ENCODE peak calls at places on chromosomes 12 and 14, in nine cellular contexts. One of them, this sample, is unnamed.

GRCh38 chr12:130702966-130703732 is 12.9 kb downstream of the RIMBP2 start:
- DNase-seq in prostate gland: no peak
- DNase-seq in astrocyte: no peak
- DNase-seq in NT2/D1: no peak
- DNase-seq in ovary: no peak
- DNase-seq in heart right ventricle: no peak
- DNase-seq in transverse colon: no peak
- DNase-seq in CD8-positive, alpha-beta T cell: no peak
- DNase-seq in fibroblast of lung: no peak
- DNase-seq in this sample: no peak

GRCh38 chr14:66037361-66037760 is 448.8 kb upstream of the CCDC196 start:
- DNase-seq in fibroblast of lung: no peak
- DNase-seq in transverse colon: no peak
- DNase-seq in astrocyte: no peak
- DNase-seq in NT2/D1: no peak
- DNase-seq in heart right ventricle: no peak
- DNase-seq in prostate gland: no peak
- DNase-seq in CD8-positive, alpha-beta T cell: no peak
- DNase-seq in ovary: no peak
- DNase-seq in this sample: no peak

GRCh38 chr12:89752331-89752730 is 43.7 kb upstream of the ATP2B1 start:
- DNase-seq in astrocyte: no peak
- DNase-seq in fibroblast of lung: no peak
- DNase-seq in CD8-positive, alpha-beta T cell: no peak
- DNase-seq in transverse colon: no peak
- DNase-seq in prostate gland: no peak
- DNase-seq in NT2/D1: no peak
- DNase-seq in ovary: no peak
- DNase-seq in heart right ventricle: no peak
- DNase-seq in this sample: no peak

GRCh38 chr12:42002563-42002962 is 142.1 kb downstream of the GXYLT1 start:
- DNase-seq in prostate gland: no peak
- DNase-seq in fibroblast of lung: no peak
- DNase-seq in astrocyte: no peak
- DNase-seq in ovary: no peak
- DNase-seq in transverse colon: no peak
- DNase-seq in NT2/D1: no peak
- DNase-seq in CD8-positive, alpha-beta T cell: no peak
- DNase-seq in heart right ventricle: no peak
- DNase-seq in this sample: no peak

GRCh38 chr12:76546889-76547288 is 12.7 kb downstream of the OSBPL8 start:
- DNase-seq in prostate gland: no peak
- DNase-seq in fibroblast of lung: no peak
- DNase-seq in NT2/D1: no peak
- DNase-seq in ovary: no peak
- DNase-seq in heart right ventricle: no peak
- DNase-seq in transverse colon: no peak
- DNase-seq in CD8-positive, alpha-beta T cell: no peak
- DNase-seq in astrocyte: no peak
- DNase-seq in this sample: no peak

GRCh38 chr14:24459331-24459730 is 16.8 kb upstream of the SDR39U1 start:
- DNase-seq in astrocyte: no peak
- DNase-seq in transverse colon: no peak
- DNase-seq in heart right ventricle: no peak
- DNase-seq in NT2/D1: no peak
- DNase-seq in CD8-positive, alpha-beta T cell: no peak
- DNase-seq in fibroblast of lung: no peak
- DNase-seq in ovary: no peak
- DNase-seq in prostate gland: no peak
- DNase-seq in this sample: no peak

GRCh38 chr14:104362761-104363605 is 216.6 kb upstream of the C14orf180 start:
- DNase-seq in heart right ventricle: no peak
- DNase-seq in NT2/D1: no peak
- DNase-seq in fibroblast of lung: no peak
- DNase-seq in prostate gland: no peak
- DNase-seq in astrocyte: no peak
- DNase-seq in ovary: no peak
- DNase-seq in CD8-positive, alpha-beta T cell: no peak
- DNase-seq in transverse colon: no peak
- DNase-seq in this sample: no peak

GRCh38 chr12:70606001-70606400 is 31.2 kb downstream of the PTPRB start:
- DNase-seq in fibroblast of lung: no peak
- DNase-seq in prostate gland: no peak
- DNase-seq in transverse colon: no peak
- DNase-seq in astrocyte: peak; percentile 54
- DNase-seq in heart right ventricle: no peak
- DNase-seq in CD8-positive, alpha-beta T cell: no peak
- DNase-seq in ovary: no peak
- DNase-seq in NT2/D1: no peak
- DNase-seq in this sample: peak; percentile 5

GRCh38 chr12:51389302-51389999 is 1.8 kb downstream of the GALNT6 start:
- DNase-seq in CD8-positive, alpha-beta T cell: peak; percentile 47
- DNase-seq in astrocyte: peak; percentile 62
- DNase-seq in prostate gland: no peak
- DNase-seq in NT2/D1: no peak
- DNase-seq in heart right ventricle: no peak
- DNase-seq in fibroblast of lung: peak; percentile 96
- DNase-seq in transverse colon: peak; percentile 37
- DNase-seq in ovary: no peak
- DNase-seq in this sample: peak; percentile 53

GRCh38 chr14:60878536-60878935 is 102.3 kb downstream of the TRMT5 start:
- DNase-seq in astrocyte: peak; percentile 35
- DNase-seq in fibroblast of lung: no peak
- DNase-seq in CD8-positive, alpha-beta T cell: no peak
- DNase-seq in ovary: no peak
- DNase-seq in prostate gland: no peak
- DNase-seq in heart right ventricle: no peak
- DNase-seq in transverse colon: no peak
- DNase-seq in NT2/D1: no peak
- DNase-seq in this sample: no peak

GRCh38 chr12:58081488-58081887 is 140.1 kb downstream of the ATP23 start:
- DNase-seq in transverse colon: no peak
- DNase-seq in NT2/D1: no peak
- DNase-seq in fibroblast of lung: no peak
- DNase-seq in ovary: no peak
- DNase-seq in prostate gland: no peak
- DNase-seq in CD8-positive, alpha-beta T cell: no peak
- DNase-seq in heart right ventricle: no peak
- DNase-seq in astrocyte: no peak
- DNase-seq in this sample: no peak

GRCh38 chr12:18239561-18239960 is 21.8 kb upstream of the PIK3C2G start:
- DNase-seq in NT2/D1: no peak
- DNase-seq in transverse colon: no peak
- DNase-seq in CD8-positive, alpha-beta T cell: no peak
- DNase-seq in ovary: no peak
- DNase-seq in heart right ventricle: no peak
- DNase-seq in prostate gland: no peak
- DNase-seq in astrocyte: no peak
- DNase-seq in fibroblast of lung: no peak
- DNase-seq in this sample: no peak

GRCh38 chr14:58637040-58637390 is 747 bp upstream of the DACT1 start:
- DNase-seq in prostate gland: peak; percentile 39
- DNase-seq in NT2/D1: no peak
- DNase-seq in transverse colon: peak; percentile 62
- DNase-seq in ovary: peak; percentile 57
- DNase-seq in astrocyte: peak; percentile 90
- DNase-seq in CD8-positive, alpha-beta T cell: no peak
- DNase-seq in fibroblast of lung: peak; percentile 94
- DNase-seq in heart right ventricle: peak; percentile 19
- DNase-seq in this sample: peak; percentile 42

GRCh38 chr14:95523818-95524448 is 7.5 kb upstream of the SYNE3 start:
- DNase-seq in NT2/D1: no peak
- DNase-seq in ovary: no peak
- DNase-seq in fibroblast of lung: peak; percentile 90
- DNase-seq in astrocyte: no peak
- DNase-seq in prostate gland: no peak
- DNase-seq in heart right ventricle: no peak
- DNase-seq in transverse colon: peak; percentile 79
- DNase-seq in CD8-positive, alpha-beta T cell: peak; percentile 67
- DNase-seq in this sample: no peak
- H3K4me3 ChIP-seq in NT2/D1: no peak overlapping the region
- H3K4me3 ChIP-seq in ovary: no peak overlapping the region
- H3K4me3 ChIP-seq in fibroblast of lung: no peak overlapping the region
- H3K4me3 ChIP-seq in astrocyte: peak overlapping the region; percentile 8
- H3K4me3 ChIP-seq in prostate gland: no peak overlapping the region
- H3K4me3 ChIP-seq in heart right ventricle: no peak overlapping the region
- H3K4me3 ChIP-seq in transverse colon: no peak overlapping the region
- H3K4me3 ChIP-seq in CD8-positive, alpha-beta T cell: peak overlapping the region; percentile 36
- H3K4me3 ChIP-seq in this sample: no peak overlapping the region

DNA sequence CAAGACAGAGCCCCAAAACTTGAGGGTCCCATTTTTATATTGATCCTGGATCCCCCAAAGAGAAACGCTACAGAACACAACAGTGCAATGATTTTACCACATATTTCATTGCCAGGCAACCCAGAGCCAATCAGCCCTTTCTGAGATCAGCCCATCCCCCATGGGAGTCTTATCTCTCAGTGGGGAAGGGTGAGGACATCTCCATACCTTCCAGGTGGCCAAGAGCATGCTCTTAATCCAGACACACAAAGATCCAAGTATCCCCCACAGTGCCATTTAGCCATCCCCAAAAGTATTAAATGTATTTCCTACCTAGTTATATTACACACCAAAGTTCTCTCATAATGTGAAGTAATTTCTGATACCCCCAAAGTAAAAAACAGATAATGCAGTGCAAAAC is 62.6 kb upstream of the AMN start:
- DNase-seq in prostate gland: no peak
- DNase-seq in astrocyte: no peak
- DNase-seq in CD8-positive, alpha-beta T cell: no peak
- DNase-seq in ovary: no peak
- DNase-seq in transverse colon: no peak
- DNase-seq in NT2/D1: no peak
- DNase-seq in heart right ventricle: no peak
- DNase-seq in fibroblast of lung: no peak
- DNase-seq in this sample: no peak
- H3K9me3 ChIP-seq in prostate gland: no peaks in the 10 kb centered on the region
- H3K9me3 ChIP-seq in astrocyte: no peaks in the 10 kb centered on the region
- H3K9me3 ChIP-seq in CD8-positive, alpha-beta T cell: peaks cover 9% of the 10 kb centered on the region
- H3K9me3 ChIP-seq in ovary: no peaks in the 10 kb centered on the region
- H3K9me3 ChIP-seq in transverse colon: no peaks in the 10 kb centered on the region
- H3K9me3 ChIP-seq in NT2/D1: peaks cover 5% of the 10 kb centered on the region
- H3K9me3 ChIP-seq in heart right ventricle: peaks cover 26% of the 10 kb centered on the region
- H3K9me3 ChIP-seq in fibroblast of lung: no peaks in the 10 kb centered on the region
- H3K9me3 ChIP-seq in this sample: no peaks in the 10 kb centered on the region

DNA sequence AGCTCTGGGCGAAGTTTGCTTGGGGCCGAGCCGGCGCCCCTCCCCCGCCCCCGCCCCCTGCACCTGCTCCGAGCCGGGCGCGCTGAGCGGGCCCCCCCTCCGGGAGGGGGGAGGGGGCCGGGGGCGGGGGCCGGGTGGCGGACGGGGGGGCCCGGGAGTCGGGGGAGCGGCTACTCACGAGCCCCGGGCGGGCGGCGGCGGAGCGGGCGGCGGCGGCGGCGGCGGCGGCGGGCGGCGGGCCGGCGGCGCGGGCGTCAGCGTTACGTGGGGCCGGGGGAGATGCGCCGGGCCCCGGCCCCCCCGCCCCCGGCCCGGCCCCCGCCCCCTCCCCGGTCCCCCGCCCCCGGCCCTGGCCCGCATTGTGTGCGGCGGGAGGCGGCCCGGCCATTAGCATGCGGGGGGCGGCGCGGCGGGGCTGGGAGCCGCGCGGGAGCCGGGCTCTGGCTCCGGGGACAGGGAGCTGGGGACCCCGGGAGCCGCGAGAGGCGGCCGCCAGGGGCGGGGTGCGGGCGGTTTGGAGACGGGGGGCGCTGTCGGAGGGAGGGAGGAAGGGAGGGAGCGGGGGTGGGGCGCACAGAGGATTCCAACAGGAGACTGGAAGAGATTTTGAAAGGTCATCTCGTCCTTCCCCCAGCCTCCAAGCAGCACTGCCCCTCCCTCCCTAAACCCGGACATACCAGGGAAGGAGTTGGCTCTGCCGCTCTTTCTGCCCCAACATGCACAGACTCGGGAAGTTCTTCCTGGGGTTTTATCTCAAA is at the start of gene ZNF219:
- DNase-seq in ovary: peak; percentile 80
- DNase-seq in astrocyte: peak; percentile 26
- DNase-seq in CD8-positive, alpha-beta T cell: no peak
- DNase-seq in prostate gland: peak; percentile 83
- DNase-seq in fibroblast of lung: peak; percentile 30
- DNase-seq in NT2/D1: no peak
- DNase-seq in heart right ventricle: peak; percentile 65
- DNase-seq in transverse colon: peak; percentile 76
- DNase-seq in this sample: peak; percentile 65
- H3K4me3 ChIP-seq in ovary: peak within 1 kb of the TSS; percentile 71
- H3K4me3 ChIP-seq in astrocyte: peak within 1 kb of the TSS; percentile 72
- H3K4me3 ChIP-seq in CD8-positive, alpha-beta T cell: peak within 1 kb of the TSS; percentile 57
- H3K4me3 ChIP-seq in prostate gland: peak within 1 kb of the TSS; percentile 68
- H3K4me3 ChIP-seq in fibroblast of lung: peak within 1 kb of the TSS; percentile 55
- H3K4me3 ChIP-seq in NT2/D1: peak within 1 kb of the TSS; percentile 46
- H3K4me3 ChIP-seq in heart right ventricle: peak within 1 kb of the TSS; percentile 69
- H3K4me3 ChIP-seq in transverse colon: peak within 1 kb of the TSS; percentile 64
- H3K4me3 ChIP-seq in this sample: peak within 1 kb of the TSS; percentile 61

GRCh38 chr14:85468815-85469214 is 61.1 kb upstream of the FLRT2 start:
- DNase-seq in NT2/D1: no peak
- DNase-seq in heart right ventricle: no peak
- DNase-seq in ovary: no peak
- DNase-seq in fibroblast of lung: no peak
- DNase-seq in transverse colon: no peak
- DNase-seq in astrocyte: no peak
- DNase-seq in CD8-positive, alpha-beta T cell: no peak
- DNase-seq in prostate gland: no peak
- DNase-seq in this sample: no peak

GRCh38 chr14:85464135-85464534 is 65.8 kb upstream of the FLRT2 start:
- DNase-seq in prostate gland: no peak
- DNase-seq in heart right ventricle: no peak
- DNase-seq in astrocyte: no peak
- DNase-seq in transverse colon: no peak
- DNase-seq in ovary: no peak
- DNase-seq in fibroblast of lung: no peak
- DNase-seq in CD8-positive, alpha-beta T cell: no peak
- DNase-seq in NT2/D1: no peak
- DNase-seq in this sample: no peak

GRCh38 chr14:85463512-85463911 is 66.4 kb upstream of the FLRT2 start:
- DNase-seq in astrocyte: no peak
- DNase-seq in heart right ventricle: peak; percentile 16
- DNase-seq in transverse colon: no peak
- DNase-seq in prostate gland: no peak
- DNase-seq in fibroblast of lung: no peak
- DNase-seq in NT2/D1: no peak
- DNase-seq in CD8-positive, alpha-beta T cell: no peak
- DNase-seq in ovary: no peak
- DNase-seq in this sample: no peak

GRCh38 chr14:85471156-85471555 is 58.8 kb upstream of the FLRT2 start:
- DNase-seq in NT2/D1: no peak
- DNase-seq in prostate gland: no peak
- DNase-seq in astrocyte: peak; percentile 84
- DNase-seq in transverse colon: no peak
- DNase-seq in ovary: no peak
- DNase-seq in CD8-positive, alpha-beta T cell: no peak
- DNase-seq in heart right ventricle: no peak
- DNase-seq in fibroblast of lung: peak; percentile 26
- DNase-seq in this sample: no peak

DNA sequence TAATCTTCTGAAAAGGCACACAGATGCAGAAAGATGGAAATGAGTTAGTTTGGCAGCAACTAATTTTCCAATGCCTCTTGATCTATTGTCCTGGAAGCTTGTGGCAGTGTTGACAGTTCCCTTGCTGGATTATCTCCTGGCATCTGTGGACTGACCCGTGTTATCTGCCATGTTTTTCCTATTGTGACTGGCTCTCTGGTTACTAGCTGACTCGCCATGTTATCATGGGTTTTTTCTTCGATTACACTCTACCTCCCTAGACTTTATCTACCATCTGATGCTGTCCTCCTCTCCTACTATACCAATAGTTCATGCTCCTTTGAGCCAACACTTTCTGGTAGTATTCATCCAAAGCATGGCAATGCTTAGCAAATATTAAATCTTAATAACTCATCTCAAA is 63.3 kb upstream of the FLRT2 start:
- DNase-seq in ovary: no peak
- DNase-seq in fibroblast of lung: no peak
- DNase-seq in CD8-positive, alpha-beta T cell: no peak
- DNase-seq in astrocyte: no peak
- DNase-seq in prostate gland: no peak
- DNase-seq in transverse colon: no peak
- DNase-seq in heart right ventricle: no peak
- DNase-seq in NT2/D1: no peak
- DNase-seq in this sample: peak; percentile 2
- H3K9me3 ChIP-seq in ovary: no peaks in the 10 kb centered on the region
- H3K9me3 ChIP-seq in fibroblast of lung: no peaks in the 10 kb centered on the region
- H3K9me3 ChIP-seq in CD8-positive, alpha-beta T cell: no peaks in the 10 kb centered on the region
- H3K9me3 ChIP-seq in astrocyte: no peaks in the 10 kb centered on the region
- H3K9me3 ChIP-seq in prostate gland: no peaks in the 10 kb centered on the region
- H3K9me3 ChIP-seq in transverse colon: no peaks in the 10 kb centered on the region
- H3K9me3 ChIP-seq in heart right ventricle: no peaks in the 10 kb centered on the region
- H3K9me3 ChIP-seq in NT2/D1: no peaks in the 10 kb centered on the region
- H3K9me3 ChIP-seq in this sample: no peaks in the 10 kb centered on the region